ENCODE peak calls at places on chromosomes 7 and 10, in six cellular contexts. One of them, this sample, is unnamed.

GRCh38 chr10:110042181-110042580 is 34.4 kb downstream of the ADD3 start:
- DNase-seq in GM06990: no peak
- DNase-seq in ovary: no peak
- DNase-seq in brain microvascular endothelial cell: peak; percentile 69
- DNase-seq in GM13977: no peak
- DNase-seq in body of pancreas: no peak
- DNase-seq in this sample: no peak

GRCh38 chr10:92894081-92894480 is 45.8 kb downstream of the EXOC6 start:
- DNase-seq in GM13977: no peak
- DNase-seq in body of pancreas: no peak
- DNase-seq in GM06990: no peak
- DNase-seq in ovary: no peak
- DNase-seq in brain microvascular endothelial cell: no peak
- DNase-seq in this sample: no peak

GRCh38 chr10:100045592-100045991 is 35.8 kb upstream of the DNMBP start:
- DNase-seq in body of pancreas: no peak
- DNase-seq in GM06990: no peak
- DNase-seq in ovary: no peak
- DNase-seq in brain microvascular endothelial cell: no peak
- DNase-seq in GM13977: no peak
- DNase-seq in this sample: no peak

GRCh38 chr7:140304071-140304799 is 94.1 kb downstream of the SLC37A3 start:
- DNase-seq in GM13977: peak; percentile 61
- DNase-seq in body of pancreas: no peak
- DNase-seq in GM06990: peak; percentile 37
- DNase-seq in brain microvascular endothelial cell: no peak
- DNase-seq in ovary: no peak
- DNase-seq in this sample: no peak

GRCh38 chr7:79245623-79246249 is 207.7 kb downstream of the MAGI2 start:
- DNase-seq in GM06990: no peak
- DNase-seq in GM13977: no peak
- DNase-seq in brain microvascular endothelial cell: no peak
- DNase-seq in ovary: no peak
- DNase-seq in body of pancreas: no peak
- DNase-seq in this sample: no peak

GRCh38 chr7:33157781-33158180 is 28.4 kb downstream of the BBS9 start:
- DNase-seq in body of pancreas: no peak
- DNase-seq in brain microvascular endothelial cell: peak; percentile 31
- DNase-seq in ovary: no peak
- DNase-seq in GM13977: no peak
- DNase-seq in GM06990: no peak
- DNase-seq in this sample: no peak

GRCh38 chr10:49369216-49370162 is 26.4 kb downstream of the DRGX start:
- DNase-seq in GM13977: no peak
- DNase-seq in body of pancreas: no peak
- DNase-seq in GM06990: no peak
- DNase-seq in brain microvascular endothelial cell: peak; percentile 9
- DNase-seq in ovary: no peak
- DNase-seq in this sample: no peak

GRCh38 chr7:81816312-81816711 is 46.5 kb upstream of the HGF start:
- DNase-seq in GM06990: no peak
- DNase-seq in GM13977: no peak
- DNase-seq in brain microvascular endothelial cell: no peak
- DNase-seq in ovary: no peak
- DNase-seq in body of pancreas: no peak
- DNase-seq in this sample: no peak

GRCh38 chr10:118763202-118763988 is 8.6 kb upstream of the CACUL1 start:
- DNase-seq in GM13977: no peak
- DNase-seq in body of pancreas: no peak
- DNase-seq in ovary: no peak
- DNase-seq in GM06990: no peak
- DNase-seq in brain microvascular endothelial cell: no peak
- DNase-seq in this sample: no peak

GRCh38 chr10:116835658-116836057 is 13.6 kb upstream of the ENO4 start:
- DNase-seq in body of pancreas: no peak
- DNase-seq in GM13977: no peak
- DNase-seq in brain microvascular endothelial cell: no peak
- DNase-seq in GM06990: no peak
- DNase-seq in ovary: no peak
- DNase-seq in this sample: no peak

GRCh38 chr7:34672430-34672829 is 14.4 kb downstream of the NPSR1 start:
- DNase-seq in ovary: no peak
- DNase-seq in GM13977: no peak
- DNase-seq in brain microvascular endothelial cell: no peak
- DNase-seq in body of pancreas: no peak
- DNase-seq in GM06990: no peak
- DNase-seq in this sample: no peak

GRCh38 chr7:37921340-37921805 is 933 bp downstream of the EPDR1 start:
- DNase-seq in GM13977: peak; percentile 23
- DNase-seq in body of pancreas: peak; percentile 67
- DNase-seq in ovary: peak; percentile 55
- DNase-seq in GM06990: no peak
- DNase-seq in brain microvascular endothelial cell: peak; percentile 64
- DNase-seq in this sample: no peak

GRCh38 chr7:97401398-97401797 is 283.9 kb downstream of the SDHAF3 start:
- DNase-seq in body of pancreas: no peak
- DNase-seq in ovary: no peak
- DNase-seq in GM06990: no peak
- DNase-seq in GM13977: no peak
- DNase-seq in brain microvascular endothelial cell: no peak
- DNase-seq in this sample: no peak

DNA sequence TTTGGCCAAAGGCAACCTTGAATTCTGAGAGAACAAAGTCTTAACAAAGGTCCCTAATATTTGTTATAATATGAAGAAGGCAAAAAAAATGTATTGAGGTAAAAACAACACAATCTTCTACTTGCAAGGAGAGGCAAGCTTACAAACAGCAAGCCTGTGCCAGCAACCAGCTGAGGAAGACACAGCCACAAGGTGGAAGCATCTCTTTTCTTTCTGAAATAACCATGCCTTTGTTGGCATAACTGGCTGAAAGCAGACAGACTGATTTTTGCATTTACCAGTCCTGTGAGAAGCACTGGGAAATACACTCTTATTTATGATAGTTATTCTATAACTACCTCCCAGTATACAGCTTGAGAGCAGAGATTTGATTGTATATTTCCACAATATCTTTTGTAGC is 292.0 kb downstream of the PHTF2 start:
- DNase-seq in body of pancreas: no peak
- DNase-seq in ovary: no peak
- DNase-seq in GM13977: no peak
- DNase-seq in GM06990: no peak
- DNase-seq in brain microvascular endothelial cell: no peak
- DNase-seq in this sample: no peak
- TF ChIP-seq CTCF in body of pancreas: no peak
- TF ChIP-seq CTCF in ovary: no peak
- TF ChIP-seq CTCF in GM13977: peak; percentile 4
- TF ChIP-seq CTCF in GM06990: no peak
- TF ChIP-seq CTCF in brain microvascular endothelial cell: peak; percentile 31
- TF ChIP-seq CTCF in this sample: peak; percentile 55

DNA sequence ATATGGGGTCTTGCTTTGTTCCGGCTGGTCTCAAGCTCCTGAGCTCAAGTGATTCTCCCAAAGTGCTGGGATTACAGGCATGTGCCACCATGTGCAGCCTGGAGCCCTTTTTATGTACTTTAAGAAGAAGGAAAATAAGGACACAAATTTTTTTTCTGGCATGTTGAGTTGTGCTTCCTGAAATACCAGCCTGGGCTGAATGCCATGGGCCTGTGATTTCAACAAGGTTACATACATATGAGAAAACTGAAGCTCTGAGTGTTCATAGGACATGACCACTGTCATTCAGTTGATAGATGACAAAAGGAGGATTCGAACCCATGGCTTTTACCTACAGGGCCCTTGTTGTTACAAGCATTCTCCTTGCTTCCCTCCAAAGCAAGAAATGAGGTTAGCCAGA is 36.1 kb downstream of the ST8SIA6 start:
- DNase-seq in ovary: no peak
- DNase-seq in brain microvascular endothelial cell: no peak
- DNase-seq in GM06990: no peak
- DNase-seq in GM13977: no peak
- DNase-seq in body of pancreas: peak; percentile 33
- DNase-seq in this sample: no peak
- TF ChIP-seq CTCF in ovary: no peak
- TF ChIP-seq CTCF in brain microvascular endothelial cell: no peak
- TF ChIP-seq CTCF in GM06990: no peak
- TF ChIP-seq CTCF in GM13977: no peak
- TF ChIP-seq CTCF in body of pancreas: no peak
- TF ChIP-seq CTCF in this sample: no peak

GRCh38 chr7:71976670-71977069 is 435.5 kb downstream of the CALN1 start:
- DNase-seq in brain microvascular endothelial cell: no peak
- DNase-seq in GM06990: peak; percentile 37
- DNase-seq in GM13977: no peak
- DNase-seq in body of pancreas: no peak
- DNase-seq in ovary: no peak
- DNase-seq in this sample: no peak

GRCh38 chr7:71974611-71975010 is 437.5 kb downstream of the CALN1 start:
- DNase-seq in ovary: no peak
- DNase-seq in GM13977: no peak
- DNase-seq in body of pancreas: no peak
- DNase-seq in GM06990: no peak
- DNase-seq in brain microvascular endothelial cell: no peak
- DNase-seq in this sample: no peak

GRCh38 chr7:71972513-71972912 is 439.6 kb downstream of the CALN1 start:
- DNase-seq in ovary: no peak
- DNase-seq in GM06990: no peak
- DNase-seq in GM13977: no peak
- DNase-seq in brain microvascular endothelial cell: no peak
- DNase-seq in body of pancreas: no peak
- DNase-seq in this sample: no peak
- TF ChIP-seq CTCF in ovary: no peak
- TF ChIP-seq CTCF in GM06990: no peak
- TF ChIP-seq CTCF in GM13977: no peak
- TF ChIP-seq CTCF in brain microvascular endothelial cell: no peak
- TF ChIP-seq CTCF in body of pancreas: no peak
- TF ChIP-seq CTCF in this sample: no peak

GRCh38 chr7:36565792-36566356 is 158.4 kb downstream of the AOAH start:
- DNase-seq in GM06990: no peak
- DNase-seq in ovary: no peak
- DNase-seq in body of pancreas: no peak
- DNase-seq in GM13977: no peak
- DNase-seq in brain microvascular endothelial cell: no peak
- DNase-seq in this sample: no peak

GRCh38 chr7:36564500-36564899 is 159.8 kb downstream of the AOAH start:
- DNase-seq in ovary: no peak
- DNase-seq in GM06990: no peak
- DNase-seq in GM13977: no peak
- DNase-seq in brain microvascular endothelial cell: no peak
- DNase-seq in body of pancreas: no peak
- DNase-seq in this sample: no peak

GRCh38 chr7:36567699-36568436 is 156.4 kb downstream of the AOAH start:
- DNase-seq in GM13977: no peak
- DNase-seq in body of pancreas: no peak
- DNase-seq in ovary: no peak
- DNase-seq in GM06990: no peak
- DNase-seq in brain microvascular endothelial cell: no peak
- DNase-seq in this sample: no peak

GRCh38 chr7:36568437-36568818 is 155.9 kb downstream of the AOAH start:
- DNase-seq in GM13977: no peak
- DNase-seq in GM06990: no peak
- DNase-seq in ovary: no peak
- DNase-seq in body of pancreas: no peak
- DNase-seq in brain microvascular endothelial cell: no peak
- DNase-seq in this sample: no peak

GRCh38 chr7:36563706-36564325 is 160.5 kb downstream of the AOAH start:
- DNase-seq in GM13977: no peak
- DNase-seq in GM06990: no peak
- DNase-seq in body of pancreas: no peak
- DNase-seq in ovary: peak; percentile 28
- DNase-seq in brain microvascular endothelial cell: no peak
- DNase-seq in this sample: no peak
- TF ChIP-seq CTCF in GM13977: no peak
- TF ChIP-seq CTCF in GM06990: no peak
- TF ChIP-seq CTCF in body of pancreas: no peak
- TF ChIP-seq CTCF in ovary: no peak
- TF ChIP-seq CTCF in brain microvascular endothelial cell: no peak
- TF ChIP-seq CTCF in this sample: no peak

DNA sequence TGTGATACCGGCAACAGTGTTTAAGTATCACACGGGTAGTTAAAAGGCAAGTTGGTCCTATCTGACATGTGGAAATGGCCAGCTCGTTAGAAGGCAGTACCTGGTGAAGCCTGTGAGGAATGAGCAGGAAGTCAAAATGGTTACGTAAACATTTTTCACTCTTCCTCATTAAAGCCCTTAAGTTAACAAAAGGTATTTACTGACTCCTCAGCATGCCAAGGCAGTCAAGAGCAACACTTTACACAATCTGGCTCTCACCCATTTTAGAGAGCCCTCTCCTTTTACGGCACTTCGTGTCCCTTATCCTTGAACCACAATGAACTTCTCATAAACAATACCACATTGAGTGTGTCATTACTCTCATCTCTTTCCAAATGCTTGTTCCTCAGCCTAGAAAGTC is 11.0 kb upstream of the RSBN1L start:
- DNase-seq in GM06990: no peak
- DNase-seq in body of pancreas: peak; percentile 52
- DNase-seq in GM13977: no peak
- DNase-seq in brain microvascular endothelial cell: no peak
- DNase-seq in ovary: no peak
- DNase-seq in this sample: no peak
- TF ChIP-seq CTCF in GM06990: no peak
- TF ChIP-seq CTCF in body of pancreas: peak; percentile 48
- TF ChIP-seq CTCF in GM13977: no peak
- TF ChIP-seq CTCF in brain microvascular endothelial cell: no peak
- TF ChIP-seq CTCF in ovary: peak; percentile 24
- TF ChIP-seq CTCF in this sample: no peak

GRCh38 chr10:76779821-76780281 is 857.8 kb downstream of the KCNMA1 start:
- DNase-seq in GM13977: no peak
- DNase-seq in body of pancreas: no peak
- DNase-seq in brain microvascular endothelial cell: no peak
- DNase-seq in GM06990: no peak
- DNase-seq in ovary: no peak
- DNase-seq in this sample: no peak

GRCh38 chr10:76784076-76784475 is 853.5 kb downstream of the KCNMA1 start:
- DNase-seq in GM13977: no peak
- DNase-seq in body of pancreas: no peak
- DNase-seq in brain microvascular endothelial cell: no peak
- DNase-seq in ovary: no peak
- DNase-seq in GM06990: no peak
- DNase-seq in this sample: no peak

GRCh38 chr10:76774987-76775603 is 862.5 kb downstream of the KCNMA1 start:
- DNase-seq in body of pancreas: no peak
- DNase-seq in brain microvascular endothelial cell: no peak
- DNase-seq in GM13977: no peak
- DNase-seq in ovary: no peak
- DNase-seq in GM06990: no peak
- DNase-seq in this sample: no peak

GRCh38 chr10:76779163-76779820 is 858.3 kb downstream of the KCNMA1 start:
- DNase-seq in ovary: no peak
- DNase-seq in body of pancreas: no peak
- DNase-seq in GM13977: no peak
- DNase-seq in brain microvascular endothelial cell: peak; percentile 66
- DNase-seq in GM06990: no peak
- DNase-seq in this sample: no peak
- TF ChIP-seq CTCF in ovary: no peak
- TF ChIP-seq CTCF in body of pancreas: no peak
- TF ChIP-seq CTCF in GM13977: no peak
- TF ChIP-seq CTCF in brain microvascular endothelial cell: peak; percentile 51
- TF ChIP-seq CTCF in GM06990: no peak
- TF ChIP-seq CTCF in this sample: peak; percentile 64

This sample was measured in chondrocyte.